ENCODE peak calls at places on chromosomes 13 and 19, in nine cellular contexts. K is fibroblast of lung; S is transverse colon; L is heart left ventricle; T is neural progenitor cell; I is psoas muscle; D is iPS DF 6.9; Q is spleen; Z is CD8-positive, alpha-beta memory T cell. O is an unnamed sample.

GRCh38 chr13:59587971-59588716 is 575.6 kb downstream of the DIAPH3 start:
- DNase-seq in Z (no peak), I (no peak), Q (no peak), D (no peak), T (peak; percentile 48), L (no peak), S (no peak), K (no peak), O (no peak)

GRCh38 chr19:50311723-50312635 is 17.2 kb downstream of the KCNC3 start:
- DNase-seq in K (no peak), I (no peak), T (peak; percentile 82), Z (no peak), L (no peak), D (no peak), Q (no peak), S (no peak), O (no peak)

GRCh38 chr13:108974686-108975085 is 345.3 kb downstream of the MYO16 start:
- DNase-seq in I (no peak), K (no peak), Q (no peak), L (no peak), D (no peak), S (no peak), T (no peak), Z (no peak), O (no peak)

GRCh38 chr19:48629599-48630288 is 7.4 kb downstream of the DBP start:
- DNase-seq in K (peak; percentile 73), T (peak; percentile 95), Q (peak; percentile 82), L (peak; percentile 75), S (peak; percentile 91), Z (no peak), I (peak; percentile 73), D (peak; percentile 98), O (peak; percentile 82)

GRCh38 chr13:38697628-38698333 is 10.9 kb downstream of the FREM2 start:
- DNase-seq in I (no peak), Z (no peak), K (no peak), L (no peak), Q (no peak), S (no peak), T (peak; percentile 31), D (no peak), O (no peak)

GRCh38 chr19:19475845-19476828 is 39.2 kb downstream of the TSSK6 start:
- DNase-seq in T (peak; percentile 60), Q (no peak), D (no peak), S (no peak), Z (peak; percentile 34), L (no peak), K (no peak), I (no peak), O (no peak)

GRCh38 chr19:43826787-43827754 is at the start of gene ZNF283:
- DNase-seq in Z (peak; percentile 85), K (peak; percentile 90), T (peak; percentile 93), L (peak; percentile 91), Q (peak; percentile 93), D (peak; percentile 95), I (peak; percentile 89), S (peak; percentile 92), O (peak; percentile 93)

GRCh38 chr13:21055511-21056045 is 5.8 kb downstream of the LATS2 start:
- DNase-seq in Q (no peak), T (no peak), K (no peak), L (no peak), I (no peak), S (no peak), D (no peak), Z (no peak), O (no peak)

GRCh38 chr19:49973987-49974386 is 13.0 kb upstream of the SIGLEC11 start:
- DNase-seq in K (no peak), I (peak; percentile 35), L (peak; percentile 72), T (no peak), Z (no peak), D (no peak), S (peak; percentile 16), Q (no peak), O (no peak)

GRCh38 chr13:47332149-47332548 is 435.3 kb upstream of the HTR2A start:
- DNase-seq in L (no peak), S (no peak), I (no peak), T (no peak), Q (no peak), Z (no peak), K (peak; percentile 47), D (no peak), O (no peak)

GRCh38 chr19:11256189-11256588 is 6.1 kb downstream of the DOCK6 start:
- DNase-seq in T (no peak), Z (no peak), Q (no peak), D (no peak), L (peak; percentile 84), S (no peak), I (no peak), K (no peak), O (no peak)

GRCh38 chr13:80716610-80717081 is 375.7 kb upstream of the SPRY2 start:
- DNase-seq in Q (peak; percentile 29), Z (peak; percentile 26), K (no peak), L (no peak), D (peak; percentile 5), I (no peak), S (no peak), T (no peak), O (no peak)

GRCh38 chr13:28325022-28325421 is 169.9 kb downstream of the FLT1 start:
- DNase-seq in I (no peak), L (no peak), Q (no peak), K (no peak), D (no peak), S (no peak), T (no peak), Z (no peak), O (no peak)

GRCh38 chr19:16363133-16363851 is 38.7 kb downstream of the KLF2 start:
- DNase-seq in S (peak; percentile 92), D (no peak), Q (peak; percentile 71), T (no peak), Z (no peak), L (no peak), K (no peak), I (no peak), O (peak; percentile 88)

GRCh38 chr19:33297401-33298145 is 4.8 kb downstream of the CEBPA start:
- DNase-seq in S (no peak), D (no peak), I (no peak), L (peak; percentile 49), K (no peak), Z (no peak), T (no peak), Q (peak; percentile 38), O (no peak)
- H3K4me1 ChIP-seq in S (peaks cover 13% of the 10 kb centered on the region), D (peaks cover 2% of the 10 kb centered on the region), I (peaks cover 20% of the 10 kb centered on the region), L (peaks cover 47% of the 10 kb centered on the region), K (peaks cover 2% of the 10 kb centered on the region), Z (no peaks in the 10 kb centered on the region), T (peaks cover 17% of the 10 kb centered on the region), Q (peaks cover 75% of the 10 kb centered on the region), O (peaks cover 21% of the 10 kb centered on the region)

GRCh38 chr19:8004723-8005513 is 523 bp downstream of the ELAVL1 start:
- DNase-seq in Q (no peak), T (no peak), D (no peak), K (peak; percentile 23), Z (no peak), S (no peak), I (no peak), L (no peak), O (no peak)

GRCh38 chr19:8001651-8001994 is 3.8 kb downstream of the ELAVL1 start:
- DNase-seq in S (no peak), I (no peak), L (no peak), Z (no peak), D (no peak), Q (no peak), T (no peak), K (no peak), O (no peak)

GRCh38 chr19:8000298-8001038 is 5.0 kb downstream of the ELAVL1 start:
- DNase-seq in Q (no peak), T (no peak), K (no peak), I (no peak), D (no peak), L (no peak), S (no peak), Z (no peak), O (no peak)

GRCh38 chr19:8004001-8004400 is 1.4 kb downstream of the ELAVL1 start:
- DNase-seq in Q (no peak), L (no peak), I (no peak), K (no peak), S (no peak), Z (no peak), D (no peak), T (no peak), O (no peak)

DNA sequence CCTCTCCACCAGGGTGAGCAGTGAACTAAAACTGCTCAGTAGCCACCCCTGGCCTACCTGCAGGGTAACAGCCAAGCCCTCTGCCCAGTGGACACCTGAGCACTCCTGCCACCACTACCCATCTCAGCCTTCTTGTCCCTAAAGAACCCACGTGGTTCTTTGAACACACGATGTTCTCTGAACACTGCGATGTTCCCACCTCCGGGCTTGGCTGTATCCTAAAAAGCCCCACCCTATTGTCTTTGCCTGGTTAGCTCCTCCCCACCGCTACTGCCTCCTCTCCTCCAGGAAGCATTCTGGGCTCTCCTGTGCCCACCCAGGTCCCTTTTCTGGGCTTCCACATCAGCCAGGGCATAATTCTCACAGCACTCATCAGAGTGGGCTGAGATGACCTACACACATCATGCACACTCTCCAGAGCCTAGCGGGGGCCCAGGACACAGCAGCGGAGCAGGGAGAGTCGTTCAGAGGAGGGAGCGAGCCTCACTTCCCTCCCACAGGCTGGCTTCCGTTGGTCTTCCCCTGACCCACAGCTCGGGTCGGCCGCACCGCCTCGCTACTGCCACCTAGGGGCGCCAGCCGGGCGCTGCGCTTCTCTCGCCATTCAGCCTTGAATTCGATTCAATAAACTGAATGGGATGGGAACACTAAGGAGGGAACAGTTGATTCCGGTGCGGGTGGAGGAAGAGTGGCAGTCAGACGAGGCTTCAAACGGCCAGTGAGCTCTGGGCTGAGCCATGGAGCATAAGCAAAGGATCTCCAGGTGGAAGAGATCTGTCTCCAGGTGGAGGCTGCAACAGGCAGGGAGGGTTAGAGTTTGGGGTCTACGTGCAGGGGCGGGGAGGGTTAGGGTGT is 3.2 kb downstream of the ELAVL1 start:
- DNase-seq in Q (peak; percentile 97), K (peak; percentile 63), I (peak; percentile 80), D (peak; percentile 83), Z (peak; percentile 76), L (peak; percentile 91), S (peak; percentile 87), T (peak; percentile 90), O (peak; percentile 67)
- H3K4me3 ChIP-seq in Q (peak overlapping the region; percentile 20), K (peak overlapping the region; percentile 48), I (peak overlapping the region; percentile 58), D (no peak overlapping the region), Z (peak overlapping the region; percentile 54), L (peak overlapping the region; percentile 38), S (peak overlapping the region; percentile 24), T (peak overlapping the region; percentile 38), O (no peak overlapping the region)

DNA sequence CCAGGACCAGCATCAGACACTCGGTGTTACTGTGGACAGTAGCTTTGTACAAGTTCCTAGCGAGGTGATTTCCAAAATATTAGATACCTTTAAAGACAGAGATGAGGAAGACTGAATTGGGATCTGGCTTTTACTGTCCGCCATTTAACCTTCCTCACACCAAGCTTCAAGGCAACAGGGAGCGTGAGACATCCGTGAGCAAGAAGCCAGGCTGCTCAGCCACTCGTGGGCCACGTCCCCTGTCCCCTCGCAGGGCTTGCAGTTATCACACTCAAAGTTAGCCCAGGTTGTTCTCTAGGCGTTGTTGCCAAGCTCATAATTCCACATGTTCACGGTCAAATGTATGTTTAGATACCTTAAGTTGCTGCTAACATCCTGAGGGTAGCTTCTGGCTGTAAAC is 102.9 kb downstream of the COL4A2 start:
- DNase-seq in I (no peak), L (no peak), Z (no peak), S (no peak), K (no peak), Q (no peak), T (no peak), D (no peak), O (no peak)
- H3K4me1 ChIP-seq in I (peaks cover 34% of the 10 kb centered on the region), L (peaks cover 73% of the 10 kb centered on the region), Z (no peaks in the 10 kb centered on the region), S (peaks cover 29% of the 10 kb centered on the region), K (peaks cover 58% of the 10 kb centered on the region), Q (peaks cover 66% of the 10 kb centered on the region), T (no peaks in the 10 kb centered on the region), D (peaks cover 3% of the 10 kb centered on the region), O (no peaks in the 10 kb centered on the region)

GRCh38 chr13:44574466-44574855 is 1.7 kb downstream of the TSC22D1 start:
- DNase-seq in D (no peak), Q (no peak), Z (no peak), L (no peak), K (no peak), I (no peak), S (no peak), T (peak; percentile 15), O (no peak)
- H3K4me3 ChIP-seq in D (no peak overlapping the region), Q (no peak overlapping the region), Z (no peak overlapping the region), L (peak overlapping the region; percentile 96), K (peak overlapping the region; percentile 79), I (peak overlapping the region; percentile 90), S (peak overlapping the region; percentile 79), T (peak overlapping the region; percentile 94), O (no peak overlapping the region)